ENCODE peak calls at places on chromosomes 3 and 15, in nine cellular contexts. C is A673, D is cardiac muscle cell, J is tibial artery, I is Karpas-422, P is right atrium auricular region, Y is pancreas, Z is testis, U is colonic mucosa. K is an unnamed sample. For H3K27me3 and H3K4me1, the result is how much of the 10 kb centered on the place peaks cover.

GRCh38 chr15:31279221-31280036 is 47.2 kb upstream of the KLF13 start:
- DNase-seq in C (no peak), D (no peak), J (peak), I (no peak), P (peak), Y (peak), Z (peak), U (peak), K (peak)

GRCh38 chr15:57784081-57784488 is 77.6 kb downstream of the POLR2M start:
- DNase-seq in C (peak), D (peak), J (no peak), I (no peak), P (peak), Y (no peak), Z (no peak), U (no peak), K (no peak)

GRCh38 chr15:89824607-89824867 is 9.9 kb upstream of the ANPEP start:
- DNase-seq in C (no peak), D (no peak), J (no peak), I (no peak), P (no peak), Y (no peak), Z (no peak), U (no peak), K (no peak)

GRCh38 chr3:40310690-40311089 is 1.2 kb downstream of the EIF1B start:
- DNase-seq in C (no peak), D (peak), J (no peak), I (no peak), P (no peak), Y (no peak), Z (no peak), U (no peak), K (no peak)

GRCh38 chr3:195895078-195895899 is 13.1 kb downstream of the TNK2 start:
- DNase-seq in C (peak), D (no peak), J (no peak), I (peak), P (no peak), Y (peak), Z (peak), U (peak), K (peak)

GRCh38 chr3:94026623-94027022 is 1.8 kb downstream of the STX19 start:
- DNase-seq in C (no peak), D (no peak), J (no peak), I (no peak), P (no peak), Y (no peak), Z (no peak), U (no peak), K (no peak)

GRCh38 chr3:181330257-181330656 is 340.7 kb upstream of the DNAJC19 start:
- DNase-seq in C (no peak), D (no peak), J (no peak), I (no peak), P (no peak), Y (no peak), Z (no peak), U (no peak), K (no peak)

GRCh38 chr15:58348095-58348812 is 83.5 kb upstream of the LIPC start:
- DNase-seq in C (no peak), D (no peak), J (no peak), I (no peak), P (no peak), Y (no peak), Z (no peak), U (no peak), K (no peak)

GRCh38 chr3:59655616-59656015 is 605.8 kb upstream of the CFAP20DC start:
- DNase-seq in C (no peak), D (no peak), J (no peak), I (no peak), P (no peak), Y (no peak), Z (no peak), U (no peak), K (no peak)

GRCh38 chr3:60610441-60611112 is 640.7 kb downstream of the FHIT start:
- DNase-seq in C (no peak), D (peak), J (peak), I (no peak), P (peak), Y (no peak), Z (peak), U (peak), K (no peak)

GRCh38 chr3:195701042-195701910 is 19.5 kb upstream of the MUC20 start:
- DNase-seq in C (no peak), D (no peak), J (no peak), I (no peak), P (no peak), Y (no peak), Z (peak), U (no peak), K (no peak)

GRCh38 chr3:129035360-129036233 is 25.0 kb upstream of the GP9 start:
- DNase-seq in C (no peak), D (no peak), J (peak), I (no peak), P (no peak), Y (no peak), Z (no peak), U (no peak), K (no peak)

GRCh38 chr15:96374494-96374893 is 44.0 kb downstream of the NR2F2 start:
- DNase-seq in C (no peak), D (peak), J (no peak), I (no peak), P (no peak), Y (no peak), Z (no peak), U (no peak), K (no peak)
- H3K27me3 ChIP-seq in C (under half), D (half or more), J (under half), I (under half), P (under half), Y (under half), Z (under half), U (under half), K (under half)

GRCh38 chr3:45143673-45144670 is 2.2 kb downstream of the CDCP1 start:
- DNase-seq in C (no peak), D (peak), J (no peak), I (no peak), P (no peak), Y (no peak), Z (peak), U (no peak), K (no peak)
- H3K4me1 ChIP-seq in C (under half), D (under half), J (under half), I (under half), P (under half), Y (under half), Z (under half), U (under half), K (under half)

DNA sequence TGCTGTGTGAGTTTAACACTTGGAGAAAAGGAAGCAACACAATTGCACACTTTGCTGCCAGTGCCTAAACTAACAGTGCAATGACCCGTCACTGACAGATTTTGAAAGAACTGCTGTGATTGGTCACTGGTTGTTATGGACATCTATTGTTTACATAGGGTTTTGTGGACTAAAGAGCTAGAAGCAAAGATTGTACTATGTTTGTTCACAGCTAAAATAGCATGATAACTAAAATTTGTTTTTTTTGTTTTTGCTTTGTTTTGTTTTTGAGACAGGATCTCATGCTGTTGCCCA is 112.4 kb upstream of the GOLGA8J start:
- DNase-seq in C (no peak), D (no peak), J (no peak), I (no peak), P (no peak), Y (no peak), Z (no peak), U (no peak), K (no peak)
- H3K27me3 ChIP-seq in C (half or more), D (half or more), J (under half), I (under half), P (under half), Y (under half), Z (under half), U (under half), K (under half)

DNA sequence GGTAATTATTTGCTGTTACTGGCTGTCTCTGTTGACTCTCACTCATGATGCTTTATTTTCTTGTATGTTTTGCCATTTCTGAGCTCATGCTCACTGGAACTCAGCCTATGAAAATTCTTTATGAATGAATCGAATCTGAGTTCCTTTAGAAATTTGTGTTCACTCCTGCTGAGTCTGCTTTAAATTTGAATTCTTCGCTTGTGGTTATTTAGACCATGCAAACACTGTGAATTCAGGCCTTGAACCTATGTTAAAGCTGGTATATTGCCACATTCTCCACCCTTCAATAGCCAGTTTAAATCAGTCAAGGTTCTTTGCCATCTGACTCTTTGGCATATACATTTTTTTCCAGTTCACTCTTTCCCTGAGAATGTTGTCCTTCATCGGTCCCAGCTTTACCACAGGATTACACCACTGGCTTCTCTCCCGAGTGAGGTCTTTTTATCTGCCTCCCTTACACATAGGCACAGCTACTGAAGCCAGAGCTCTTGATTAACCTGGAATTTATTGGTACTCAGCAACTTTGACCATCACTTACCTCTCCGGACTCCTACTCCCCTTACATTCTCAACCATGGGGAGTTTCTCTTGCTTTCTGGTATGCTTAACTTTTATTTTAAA is 400.6 kb downstream of the VPS13C start:
- DNase-seq in C (no peak), D (no peak), J (no peak), I (no peak), P (no peak), Y (no peak), Z (no peak), U (no peak), K (no peak)
- H3K4me1 ChIP-seq in C (under half), D (under half), J (under half), I (under half), P (under half), Y (under half), Z (under half), U (under half), K (under half)

GRCh38 chr3:184234671-184235380 is 5.4 kb downstream of the VWA5B2 start:
- DNase-seq in C (no peak), D (no peak), J (no peak), I (no peak), P (no peak), Y (no peak), Z (no peak), U (no peak), K (no peak)
- H3K27me3 ChIP-seq in C (under half), D (half or more), J (half or more), I (under half), P (under half), Y (under half), Z (under half), U (under half), K (under half)

GRCh38 chr15:66877558-66878285 is 175.7 kb downstream of the SMAD6 start:
- DNase-seq in C (no peak), D (peak), J (no peak), I (no peak), P (peak), Y (no peak), Z (peak), U (no peak), K (no peak)
- H3K4me1 ChIP-seq in C (under half), D (under half), J (under half), I (half or more), P (under half), Y (under half), Z (under half), U (under half), K (under half)

DNA sequence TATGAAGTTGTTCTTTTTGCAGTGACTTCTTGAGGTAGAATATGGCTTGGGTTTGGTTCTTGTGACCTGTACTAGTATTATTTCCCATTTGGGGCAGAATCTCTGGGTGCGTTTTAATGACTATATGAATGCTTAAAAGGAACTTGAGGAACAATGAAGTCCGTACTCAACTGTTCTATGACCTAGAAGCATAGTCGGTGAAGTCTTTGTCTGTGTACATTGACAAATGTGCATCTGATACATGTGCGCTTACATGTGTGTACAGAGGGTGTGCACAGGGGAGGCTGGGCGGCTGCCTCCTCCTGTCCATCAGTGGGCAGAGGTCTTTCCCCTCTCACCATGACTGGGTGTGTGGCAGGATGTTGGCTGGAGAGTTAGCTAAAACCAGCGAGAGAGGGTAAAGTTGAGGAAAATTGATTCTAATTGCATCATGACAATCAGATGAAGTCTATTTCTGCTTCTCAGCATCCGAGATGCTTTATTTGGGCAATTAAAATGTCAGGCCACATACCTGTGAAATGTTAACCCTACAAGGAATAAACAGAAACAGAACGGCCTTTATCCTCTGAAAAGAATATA is 1.0 kb upstream of the NR2F2 start:
- DNase-seq in C (peak), D (no peak), J (no peak), I (no peak), P (no peak), Y (no peak), Z (no peak), U (peak), K (no peak)
- H3K27me3 ChIP-seq in C (under half), D (half or more), J (under half), I (under half), P (under half), Y (under half), Z (under half), U (under half), K (under half)

GRCh38 chr3:189941679-189942078 is 179.0 kb downstream of the P3H2 start:
- DNase-seq in C (no peak), D (peak), J (no peak), I (no peak), P (no peak), Y (no peak), Z (no peak), U (no peak), K (peak)
- H3K4me1 ChIP-seq in C (under half), D (under half), J (under half), I (under half), P (under half), Y (under half), Z (under half), U (under half), K (under half)